ENCODE peak calls at places on chromosomes 6 and 20, in seven cellular contexts. Q, U, P, F, X, K and M are unnamed samples. For H3K4me1, the result is how much of the 10 kb centered on the place peaks cover.

GRCh38 chr6:10507715-10508114 is 13.4 kb upstream of the GCNT2 start:
- DNase-seq in Q (no peak), U (no peak), P (no peak), F (no peak), X (no peak), K (no peak), M (no peak)

GRCh38 chr6:95280690-95281273 is 296.6 kb upstream of the MANEA start:
- DNase-seq in Q (peak), U (peak), P (no peak), F (peak), X (no peak), K (peak), M (no peak)

GRCh38 chr20:55469074-55469473 is 536.2 kb downstream of the CBLN4 start:
- DNase-seq in Q (no peak), U (no peak), P (no peak), F (no peak), X (no peak), K (no peak), M (no peak)

GRCh38 chr6:33441457-33441856 is 12.9 kb upstream of the ZBTB9 start:
- DNase-seq in Q (no peak), U (no peak), P (no peak), F (no peak), X (no peak), K (no peak), M (no peak)

GRCh38 chr6:117544725-117545124 is 57.6 kb downstream of the GOPC start:
- DNase-seq in Q (no peak), U (no peak), P (no peak), F (no peak), X (no peak), K (no peak), M (no peak)

GRCh38 chr20:59122377-59122932 is 41.2 kb upstream of the ZNF831 start:
- DNase-seq in Q (no peak), U (no peak), P (no peak), F (no peak), X (no peak), K (no peak), M (no peak)

GRCh38 chr6:93749191-93749590 is 329.8 kb upstream of the EPHA7 start:
- DNase-seq in Q (no peak), U (peak), P (no peak), F (no peak), X (no peak), K (no peak), M (no peak)

GRCh38 chr6:127459231-127459641 is at the start of gene KIAA0408:
- DNase-seq in Q (peak), U (peak), P (no peak), F (peak), X (no peak), K (peak), M (no peak)

GRCh38 chr6:125904871-125905270 is 51.7 kb upstream of the HINT3 start:
- DNase-seq in Q (no peak), U (peak), P (no peak), F (no peak), X (peak), K (no peak), M (no peak)

GRCh38 chr6:25263602-25264001 is 15.6 kb upstream of the CARMIL1 start:
- DNase-seq in Q (no peak), U (peak), P (no peak), F (no peak), X (no peak), K (no peak), M (no peak)

GRCh38 chr6:92706976-92707375 is 712.4 kb downstream of the EPHA7 start:
- DNase-seq in Q (no peak), U (no peak), P (no peak), F (no peak), X (no peak), K (no peak), M (no peak)

GRCh38 chr6:156190270-156190669 is 586.9 kb upstream of the ARID1B start:
- DNase-seq in Q (no peak), U (no peak), P (no peak), F (no peak), X (no peak), K (no peak), M (no peak)

GRCh38 chr6:154953644-154954043 is 41.5 kb upstream of the TIAM2 start:
- DNase-seq in Q (no peak), U (no peak), P (no peak), F (no peak), X (no peak), K (no peak), M (no peak)

GRCh38 chr20:38308047-38308438 is 4.1 kb downstream of the BPI start:
- DNase-seq in Q (no peak), U (no peak), P (no peak), F (no peak), X (no peak), K (no peak), M (no peak)

GRCh38 chr20:1214838-1215261 is 11.0 kb upstream of the RAD21L1 start:
- DNase-seq in Q (no peak), U (no peak), P (no peak), F (no peak), X (no peak), K (no peak), M (no peak)

GRCh38 chr6:81326856-81327561 is 425.5 kb downstream of the TENT5A start:
- DNase-seq in Q (peak), U (peak), P (no peak), F (no peak), X (no peak), K (no peak), M (no peak)

GRCh38 chr6:88302769-88303230 is 136.7 kb upstream of the CNR1 start:
- DNase-seq in Q (no peak), U (peak), P (no peak), F (no peak), X (no peak), K (no peak), M (no peak)

GRCh38 chr6:156430361-156430760 is 346.8 kb upstream of the ARID1B start:
- DNase-seq in Q (no peak), U (no peak), P (no peak), F (no peak), X (no peak), K (no peak), M (no peak)

GRCh38 chr6:20182926-20183521 is 29.2 kb downstream of the MBOAT1 start:
- DNase-seq in Q (peak), U (peak), P (no peak), F (no peak), X (no peak), K (peak), M (no peak)

GRCh38 chr20:36848078-36848660 is 27.8 kb upstream of the TLDC2 start:
- DNase-seq in Q (no peak), U (peak), P (no peak), F (peak), X (no peak), K (peak), M (peak)

GRCh38 chr6:158219229-158219628 is 51.1 kb downstream of the GTF2H5 start:
- DNase-seq in Q (no peak), U (peak), P (no peak), F (no peak), X (no peak), K (peak), M (no peak)

DNA sequence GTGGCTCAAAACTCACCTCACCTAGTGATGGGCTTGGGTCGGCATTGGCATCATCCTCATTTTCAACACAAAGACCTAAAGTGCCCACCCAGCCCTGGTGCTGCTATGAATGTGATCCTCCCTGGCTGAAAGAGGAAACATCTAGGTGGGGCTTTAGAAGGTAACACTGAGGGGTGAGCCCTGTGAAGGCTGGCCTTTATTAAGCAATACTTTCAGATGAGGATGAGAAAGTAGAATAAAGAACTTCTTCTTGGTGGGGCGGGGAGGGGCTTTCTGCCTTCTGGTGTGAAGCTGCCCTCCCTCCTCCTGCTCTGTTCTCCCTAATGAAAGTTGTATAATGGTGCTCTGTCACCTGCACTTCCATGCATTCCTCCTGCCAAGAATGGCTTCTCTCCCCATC is 133.0 kb upstream of the TRAF3IP2 start:
- DNase-seq in Q (no peak), U (no peak), P (no peak), F (no peak), X (no peak), K (no peak), M (no peak)
- H3K4me1 ChIP-seq in Q (under half), U (under half), P (under half), F (under half), X (half or more), K (under half), M (under half)

GRCh38 chr6:143742955-143743255 is 65.1 kb downstream of the PHACTR2 start:
- DNase-seq in Q (no peak), U (no peak), P (no peak), F (no peak), X (no peak), K (no peak), M (no peak)

GRCh38 chr6:143744593-143745151 is 66.9 kb downstream of the PHACTR2 start:
- DNase-seq in Q (no peak), U (peak), P (no peak), F (no peak), X (no peak), K (peak), M (no peak)

GRCh38 chr6:143745160-143746133 is 67.7 kb downstream of the PHACTR2 start:
- DNase-seq in Q (peak), U (peak), P (no peak), F (peak), X (no peak), K (peak), M (no peak)

GRCh38 chr6:143742070-143742954 is 64.5 kb downstream of the PHACTR2 start:
- DNase-seq in Q (no peak), U (no peak), P (no peak), F (no peak), X (no peak), K (no peak), M (no peak)

DNA sequence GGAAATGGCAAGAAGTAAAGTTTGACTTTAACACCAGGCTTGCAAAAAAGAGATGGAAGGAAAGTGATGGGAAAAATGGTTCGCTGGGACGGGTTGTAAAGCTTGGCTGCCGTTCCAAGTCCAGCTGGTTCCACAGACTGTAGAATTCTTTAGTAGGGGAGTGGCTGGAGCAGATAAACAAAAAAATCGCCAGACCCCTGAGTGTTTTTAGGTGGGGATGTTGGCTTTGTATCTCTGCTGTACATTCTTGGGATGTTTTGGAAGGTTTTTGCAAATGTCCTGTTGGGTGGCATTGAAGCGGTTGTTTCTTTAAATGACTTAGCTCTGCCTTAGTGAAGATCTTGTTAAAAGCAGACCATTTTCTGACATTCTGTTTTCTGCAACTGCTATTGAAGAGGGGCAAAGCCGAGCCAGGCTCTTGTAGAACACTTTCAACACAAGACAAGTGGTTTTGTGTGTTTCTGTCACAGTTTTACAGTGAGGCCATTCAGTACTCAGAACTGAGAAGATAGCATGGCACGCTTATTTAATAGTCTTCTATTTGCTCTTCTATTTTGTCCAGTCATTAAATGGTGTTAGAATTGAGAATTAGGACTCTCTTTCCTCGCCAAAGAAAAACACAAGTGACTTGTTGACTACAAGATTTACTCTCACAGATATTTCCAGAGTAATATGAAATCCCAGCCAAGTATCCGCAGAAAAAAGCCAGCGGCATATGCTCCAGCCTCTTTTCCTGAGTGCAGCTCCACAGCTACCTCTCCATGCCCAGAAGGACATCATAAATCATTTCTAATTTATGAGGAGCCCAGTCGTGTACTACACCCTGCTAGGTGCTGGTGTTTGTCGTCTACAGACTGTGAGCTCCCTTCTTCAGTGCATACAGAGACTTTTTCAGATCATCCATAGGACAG is 65.7 kb downstream of the PHACTR2 start:
- DNase-seq in Q (peak), U (peak), P (no peak), F (no peak), X (no peak), K (peak), M (no peak)
- H3K4me1 ChIP-seq in Q (half or more), U (under half), P (half or more), F (under half), X (under half), K (half or more), M (under half)

DNA sequence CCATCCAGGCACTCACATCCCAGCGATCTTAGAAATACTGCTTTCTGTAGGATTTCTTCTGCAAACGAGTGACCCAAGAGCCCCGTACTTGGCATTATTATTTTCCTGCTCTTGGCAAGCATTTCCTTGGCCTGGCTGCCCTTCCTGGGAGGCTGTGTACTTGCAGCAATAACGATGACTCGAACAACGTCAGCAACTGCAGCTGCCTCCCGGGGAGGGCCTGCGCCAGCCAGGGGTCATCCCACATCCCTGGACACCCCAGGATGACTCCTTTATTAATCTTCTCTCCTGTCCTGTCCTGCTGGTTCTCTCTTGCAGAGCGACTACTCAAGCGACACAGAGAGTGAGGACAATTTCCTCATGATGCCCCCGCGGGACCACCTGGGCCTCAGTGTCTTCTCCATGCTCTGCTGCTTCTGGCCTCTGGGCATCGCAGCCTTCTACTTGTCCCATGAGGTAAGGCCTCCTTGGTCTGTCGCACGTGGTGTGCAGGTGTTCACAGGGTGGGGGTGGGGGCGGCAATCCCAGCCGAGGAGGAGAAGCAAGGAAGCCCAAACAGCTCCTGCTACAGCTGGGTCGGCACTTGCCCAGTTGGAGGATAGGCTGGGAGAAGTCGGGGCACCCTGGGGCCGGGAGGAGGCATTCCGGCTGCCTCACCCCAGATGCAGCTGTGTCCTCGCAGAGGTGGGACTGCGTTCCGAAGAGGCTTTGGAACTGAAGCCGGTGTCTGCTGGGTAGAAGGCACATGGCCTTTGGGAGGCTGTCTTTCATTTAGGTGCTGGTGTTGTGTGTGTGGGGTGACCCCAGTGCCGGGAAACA is 115.3 kb downstream of the SYNDIG1 start:
- DNase-seq in Q (peak), U (peak), P (no peak), F (no peak), X (no peak), K (no peak), M (no peak)
- H3K4me1 ChIP-seq in Q (under half), U (under half), P (under half), F (under half), X (under half), K (under half), M (under half)

GRCh38 chr20:47187450-47188195 is 168.9 kb downstream of the ZMYND8 start:
- DNase-seq in Q (no peak), U (no peak), P (no peak), F (no peak), X (peak), K (no peak), M (no peak)
- H3K4me1 ChIP-seq in Q (under half), U (under half), P (under half), F (under half), X (under half), K (under half), M (under half)

GRCh38 chr20:4064118-4064962 is 49.0 kb upstream of the RNF24 start:
- DNase-seq in Q (peak), U (peak), P (no peak), F (peak), X (no peak), K (peak), M (peak)
- H3K4me1 ChIP-seq in Q (under half), U (under half), P (under half), F (under half), X (under half), K (under half), M (half or more)

GRCh38 chr20:53903652-53903987 is 166.8 kb downstream of the BCAS1 start:
- DNase-seq in Q (no peak), U (no peak), P (no peak), F (no peak), X (no peak), K (no peak), M (no peak)
- H3K4me1 ChIP-seq in Q (under half), U (under half), P (half or more), F (under half), X (under half), K (under half), M (under half)